ENCODE peak calls at places on chromosomes 6 and 20, in eight cellular contexts. D, O, H, E, B, Y, N and X are unnamed samples. For H3K4me1, the result is how much of the 10 kb centered on the place peaks cover.

GRCh38 chr6:55798571-55798970 is 76.8 kb downstream of the BMP5 start:
- DNase-seq in D (no peak), O (no peak), H (no peak), E (no peak), B (no peak), Y (no peak), N (no peak), X (no peak)

GRCh38 chr6:129749749-129750120 is 39.8 kb upstream of the ARHGAP18 start:
- DNase-seq in D (no peak), O (no peak), H (no peak), E (peak), B (peak), Y (peak), N (no peak), X (peak)

GRCh38 chr20:18057106-18057993 is at the start of gene OVOL2:
- DNase-seq in D (peak), O (no peak), H (no peak), E (no peak), B (peak), Y (no peak), N (no peak), X (peak)

GRCh38 chr6:142697912-142698311 is 247.1 kb downstream of the HIVEP2 start:
- DNase-seq in D (no peak), O (no peak), H (no peak), E (no peak), B (no peak), Y (no peak), N (no peak), X (no peak)

GRCh38 chr6:75855047-75855446 is 106.0 kb downstream of the MYO6 start:
- DNase-seq in D (no peak), O (no peak), H (no peak), E (peak), B (peak), Y (peak), N (peak), X (no peak)

GRCh38 chr6:42460892-42461291 is 9.2 kb upstream of the TRERF1 start:
- DNase-seq in D (no peak), O (no peak), H (no peak), E (peak), B (no peak), Y (peak), N (no peak), X (peak)

GRCh38 chr20:23361651-23362391 is at the start of gene GZF1:
- DNase-seq in D (peak), O (peak), H (peak), E (peak), B (peak), Y (peak), N (peak), X (peak)

GRCh38 chr6:144134176-144134575 is 16.1 kb upstream of the STX11 start:
- DNase-seq in D (no peak), O (no peak), H (no peak), E (peak), B (no peak), Y (no peak), N (no peak), X (no peak)

GRCh38 chr20:48799315-48800105 is 28.3 kb downstream of the PREX1 start:
- DNase-seq in D (no peak), O (no peak), H (peak), E (no peak), B (no peak), Y (no peak), N (no peak), X (no peak)

GRCh38 chr6:100464162-100464851 is 414 bp downstream of the SIM1 start:
- DNase-seq in D (no peak), O (no peak), H (no peak), E (no peak), B (peak), Y (no peak), N (no peak), X (no peak)

GRCh38 chr6:85569323-85569722 is 24.3 kb downstream of the SNX14 start:
- DNase-seq in D (no peak), O (no peak), H (no peak), E (peak), B (no peak), Y (peak), N (no peak), X (peak)

GRCh38 chr20:53738039-53738944 is 144.7 kb upstream of the ZNF217 start:
- DNase-seq in D (peak), O (peak), H (no peak), E (peak), B (peak), Y (peak), N (peak), X (peak)

GRCh38 chr6:20542927-20543602 is 8.8 kb downstream of the CDKAL1 start:
- DNase-seq in D (no peak), O (no peak), H (no peak), E (peak), B (no peak), Y (peak), N (no peak), X (peak)

GRCh38 chr6:92377137-92377536 is 1042.2 kb downstream of the EPHA7 start:
- DNase-seq in D (no peak), O (no peak), H (no peak), E (peak), B (no peak), Y (peak), N (no peak), X (no peak)

GRCh38 chr6:170094686-170095272 is 196.1 kb downstream of the DLL1 start:
- DNase-seq in D (no peak), O (no peak), H (peak), E (no peak), B (peak), Y (no peak), N (peak), X (no peak)

GRCh38 chr6:35719407-35719829 is 17.4 kb upstream of the ARMC12 start:
- DNase-seq in D (no peak), O (no peak), H (no peak), E (no peak), B (no peak), Y (no peak), N (no peak), X (no peak)
- H3K27ac ChIP-seq in D (peak), O (peak), H (peak), E (no peak), B (peak), Y (no peak), N (peak), X (no peak)

GRCh38 chr6:110518281-110518623 is 41.8 kb upstream of the SLC22A16 start:
- DNase-seq in D (no peak), O (no peak), H (no peak), E (no peak), B (no peak), Y (no peak), N (no peak), X (no peak)
- TF ChIP-seq CTCF in D (no peak), O (peak), H (no peak), E (peak), B (peak), Y (peak), N (peak), X (peak)

DNA sequence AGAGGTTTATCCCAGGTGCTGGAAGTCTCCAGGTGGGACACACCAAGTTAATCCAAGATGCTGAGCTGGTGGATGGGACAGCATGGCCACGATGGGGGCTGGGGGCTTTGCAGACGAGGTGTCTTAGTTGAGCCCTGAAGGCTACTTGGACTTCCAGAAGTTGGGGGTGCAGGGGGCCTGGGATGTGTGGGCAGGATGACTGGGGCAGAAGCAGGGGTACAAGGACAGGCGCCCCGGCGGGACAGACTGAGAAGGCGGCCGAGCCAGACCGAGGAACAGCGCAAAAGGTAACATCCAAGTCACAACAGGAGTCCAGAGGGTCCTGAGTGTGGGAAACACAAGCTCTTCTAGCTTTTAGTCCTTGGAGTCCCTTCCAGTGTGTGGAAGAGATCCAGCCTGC is 23.8 kb downstream of the RAMACL start:
- DNase-seq in D (no peak), O (no peak), H (no peak), E (no peak), B (no peak), Y (no peak), N (no peak), X (no peak)
- H3K4me1 ChIP-seq in D (half or more), O (under half), H (under half), E (under half), B (under half), Y (under half), N (under half), X (under half)

DNA sequence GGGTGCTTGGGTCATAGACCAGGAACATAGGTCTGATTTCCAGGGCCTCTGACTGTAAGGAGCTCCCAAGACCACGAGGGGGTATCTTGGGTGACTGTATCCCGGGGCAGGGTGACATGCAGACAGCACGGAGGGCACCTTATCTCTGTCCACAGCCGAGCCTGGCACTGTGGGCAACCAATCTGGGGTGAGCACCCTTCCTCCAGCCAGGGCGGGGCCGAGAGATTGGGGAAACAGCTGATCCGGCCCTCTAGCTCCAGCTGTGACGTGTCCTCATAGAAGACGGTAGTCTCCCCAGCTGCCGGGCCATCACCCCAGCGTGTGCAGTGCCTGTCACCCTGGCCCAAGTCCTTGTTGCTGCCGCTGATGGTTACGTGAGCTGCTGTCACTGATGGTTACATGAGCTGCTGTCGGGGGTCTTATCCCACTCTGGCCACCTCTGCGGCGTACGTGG is 139.6 kb upstream of the RNF24 start:
- DNase-seq in D (no peak), O (peak), H (peak), E (no peak), B (peak), Y (no peak), N (no peak), X (no peak)
- H3K27ac ChIP-seq in D (no peak), O (no peak), H (no peak), E (no peak), B (no peak), Y (no peak), N (no peak), X (no peak)

GRCh38 chr6:10414766-10415592 is at the start of gene TFAP2A:
- DNase-seq in D (no peak), O (no peak), H (no peak), E (peak), B (no peak), Y (peak), N (no peak), X (peak)
- TF ChIP-seq CTCF in D (no peak), O (no peak), H (no peak), E (no peak), B (no peak), Y (no peak), N (no peak), X (peak)

DNA sequence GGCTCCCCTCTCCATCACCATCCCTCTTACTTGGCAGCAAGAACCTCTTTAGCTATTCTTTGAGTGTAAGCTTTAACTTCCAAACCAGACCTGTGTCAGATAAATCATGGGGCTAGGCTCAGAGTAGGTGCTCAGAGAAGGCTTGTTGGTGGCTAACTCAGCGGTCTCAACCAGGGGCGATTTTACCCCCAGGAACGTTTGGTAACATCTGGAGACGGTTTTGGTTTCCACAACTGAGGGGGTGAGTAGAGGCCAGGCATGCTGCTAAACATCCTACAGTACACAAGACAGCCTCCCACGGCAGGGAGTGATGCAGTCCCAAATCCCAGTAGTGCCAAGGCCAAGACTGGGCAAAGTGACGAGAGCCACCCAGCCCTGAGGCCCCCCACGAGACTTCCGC is 59.1 kb downstream of the RAB44 start:
- DNase-seq in D (no peak), O (no peak), H (no peak), E (no peak), B (no peak), Y (no peak), N (no peak), X (no peak)
- H3K4me1 ChIP-seq in D (under half), O (under half), H (half or more), E (under half), B (under half), Y (under half), N (under half), X (under half)

DNA sequence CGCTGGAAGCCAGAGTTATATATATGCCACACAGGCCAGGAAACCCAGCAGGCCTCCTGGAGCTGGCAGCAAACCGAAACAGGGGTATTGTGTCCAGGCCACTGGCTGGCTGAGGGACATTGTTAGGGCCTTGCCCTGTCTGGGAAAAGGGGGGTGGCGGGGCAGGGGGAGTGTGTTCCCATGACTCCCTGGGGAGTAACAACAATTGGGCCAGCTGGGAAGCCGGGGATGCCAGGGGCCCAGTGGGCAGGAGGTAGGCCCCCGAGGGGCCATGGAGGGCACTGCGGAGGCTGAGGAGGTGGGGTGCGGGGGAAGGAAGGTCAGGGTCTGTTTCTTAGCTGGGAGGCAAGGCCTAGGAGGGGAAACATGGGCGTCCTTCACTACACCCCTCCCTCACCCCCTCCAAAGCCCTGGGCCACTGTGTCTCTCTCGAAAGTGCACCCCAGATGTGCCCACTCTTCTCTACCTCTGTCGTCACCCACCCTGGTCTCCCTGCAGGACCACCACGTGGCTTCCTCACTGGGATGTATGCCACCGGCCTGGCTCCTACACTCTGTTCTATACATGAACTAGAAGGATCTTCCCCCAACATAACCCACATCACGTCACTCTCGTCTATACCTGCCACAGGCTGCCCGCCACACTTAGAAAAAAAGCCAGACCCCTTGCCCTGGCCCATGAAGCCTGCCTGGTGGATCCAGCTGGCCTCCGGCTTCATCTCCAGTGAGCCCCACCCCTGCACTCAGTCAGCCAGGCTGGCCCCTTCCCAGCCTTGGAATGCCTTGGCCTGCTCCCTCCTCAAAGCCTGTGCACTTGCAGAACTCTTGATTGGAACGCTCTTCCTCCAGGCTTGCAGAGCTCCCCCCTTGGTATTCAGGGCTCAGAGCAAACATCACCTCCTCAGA is 7.8 kb upstream of the E2F1 start:
- DNase-seq in D (peak), O (no peak), H (no peak), E (no peak), B (no peak), Y (no peak), N (peak), X (no peak)
- H3K27ac ChIP-seq in D (no peak), O (peak), H (no peak), E (no peak), B (no peak), Y (no peak), N (no peak), X (no peak)

GRCh38 chr20:36216314-36217025 is 19.8 kb upstream of the AAR2 start:
- DNase-seq in D (no peak), O (no peak), H (peak), E (no peak), B (no peak), Y (no peak), N (no peak), X (no peak)

GRCh38 chr20:36215778-36216177 is 20.5 kb upstream of the AAR2 start:
- DNase-seq in D (no peak), O (no peak), H (peak), E (no peak), B (no peak), Y (no peak), N (no peak), X (no peak)

GRCh38 chr20:36217226-36217625 is 19.1 kb upstream of the AAR2 start:
- DNase-seq in D (no peak), O (no peak), H (peak), E (no peak), B (no peak), Y (no peak), N (no peak), X (no peak)

GRCh38 chr20:36213362-36213761 is 22.9 kb upstream of the AAR2 start:
- DNase-seq in D (no peak), O (no peak), H (peak), E (no peak), B (no peak), Y (no peak), N (no peak), X (no peak)

GRCh38 chr20:36214684-36215256 is 21.5 kb upstream of the AAR2 start:
- DNase-seq in D (no peak), O (no peak), H (peak), E (peak), B (no peak), Y (no peak), N (no peak), X (no peak)
- TF ChIP-seq CTCF in D (peak), O (peak), H (peak), E (peak), B (no peak), Y (peak), N (peak), X (peak)

GRCh38 chr6:136508701-136509387 is 41.4 kb downstream of the MAP7 start:
- DNase-seq in D (no peak), O (no peak), H (no peak), E (peak), B (no peak), Y (peak), N (no peak), X (no peak)

GRCh38 chr6:136502791-136503190 is 47.4 kb downstream of the MAP7 start:
- DNase-seq in D (no peak), O (no peak), H (no peak), E (peak), B (no peak), Y (peak), N (no peak), X (no peak)

GRCh38 chr6:136503303-136503702 is 46.9 kb downstream of the MAP7 start:
- DNase-seq in D (no peak), O (no peak), H (no peak), E (no peak), B (no peak), Y (no peak), N (no peak), X (no peak)

GRCh38 chr6:136510299-136510698 is 39.9 kb downstream of the MAP7 start:
- DNase-seq in D (no peak), O (no peak), H (no peak), E (no peak), B (no peak), Y (no peak), N (no peak), X (no peak)

GRCh38 chr6:136506124-136506799 is 44.0 kb downstream of the MAP7 start:
- DNase-seq in D (no peak), O (no peak), H (no peak), E (no peak), B (peak), Y (no peak), N (no peak), X (no peak)
- H3K4me1 ChIP-seq in D (under half), O (under half), H (under half), E (under half), B (under half), Y (under half), N (under half), X (under half)